ENCODE peak calls at places on chromosomes 3 and 15, in seven cellular contexts. G, R, J, I, E, X and Q are unnamed samples.

GRCh38 chr3:99526927-99527326 is 111.5 kb upstream of the COL8A1 start:
- DNase-seq in G (no peak), R (peak), J (no peak), I (no peak), E (no peak), X (no peak), Q (no peak)

GRCh38 chr3:11288021-11288491 is 15.9 kb downstream of the ATG7 start:
- DNase-seq in G (no peak), R (peak), J (no peak), I (no peak), E (no peak), X (no peak), Q (peak)

GRCh38 chr3:14428087-14429067 is 26.0 kb downstream of the SLC6A6 start:
- DNase-seq in G (no peak), R (no peak), J (no peak), I (no peak), E (no peak), X (no peak), Q (no peak)

GRCh38 chr3:51391566-51392300 is 648 bp downstream of the RBM15B start:
- DNase-seq in G (peak), R (peak), J (no peak), I (no peak), E (no peak), X (peak), Q (peak)

GRCh38 chr3:169630852-169631251 is 32.7 kb downstream of the MECOM start:
- DNase-seq in G (no peak), R (no peak), J (no peak), I (no peak), E (no peak), X (no peak), Q (no peak)

GRCh38 chr3:152769523-152769922 is 65.4 kb upstream of the P2RY1 start:
- DNase-seq in G (no peak), R (peak), J (peak), I (no peak), E (no peak), X (no peak), Q (no peak)

GRCh38 chr3:54427951-54428871 is 305.9 kb downstream of the CACNA2D3 start:
- DNase-seq in G (peak), R (peak), J (peak), I (no peak), E (peak), X (peak), Q (peak)

GRCh38 chr3:186534113-186534669 is 10.0 kb downstream of the CRYGS start:
- DNase-seq in G (no peak), R (no peak), J (no peak), I (no peak), E (no peak), X (no peak), Q (no peak)

GRCh38 chr3:84141571-84141970 is 817.2 kb upstream of the CADM2 start:
- DNase-seq in G (no peak), R (no peak), J (no peak), I (no peak), E (no peak), X (no peak), Q (no peak)

GRCh38 chr3:139930201-139930600 is 4.8 kb upstream of the CLSTN2 start:
- DNase-seq in G (no peak), R (no peak), J (no peak), I (no peak), E (no peak), X (no peak), Q (no peak)

GRCh38 chr3:49841126-49841525 is 15.2 kb downstream of the TRAIP start:
- DNase-seq in G (no peak), R (peak), J (no peak), I (no peak), E (no peak), X (no peak), Q (no peak)

GRCh38 chr15:56342653-56343052 is 22.6 kb upstream of the TEX9 start:
- DNase-seq in G (no peak), R (peak), J (no peak), I (no peak), E (peak), X (no peak), Q (no peak)

GRCh38 chr15:90249123-90249863 is at the start of gene TTLL13:
- DNase-seq in G (peak), R (peak), J (peak), I (peak), E (peak), X (peak), Q (peak)

GRCh38 chr3:107238787-107239186 is 138.5 kb upstream of the CCDC54 start:
- DNase-seq in G (no peak), R (no peak), J (no peak), I (no peak), E (no peak), X (no peak), Q (no peak)

GRCh38 chr3:39125837-39126500 is 18.5 kb downstream of the TTC21A start:
- DNase-seq in G (no peak), R (peak), J (no peak), I (no peak), E (no peak), X (no peak), Q (peak)

GRCh38 chr15:88894348-88894818 is 961 bp downstream of the HAPLN3 start:
- DNase-seq in G (peak), R (peak), J (peak), I (no peak), E (peak), X (peak), Q (no peak)

GRCh38 chr3:115646027-115646690 is 22.8 kb downstream of the GAP43 start:
- DNase-seq in G (no peak), R (no peak), J (no peak), I (no peak), E (no peak), X (no peak), Q (no peak)

GRCh38 chr3:15120986-15121385 is 22.0 kb upstream of the RBSN start:
- DNase-seq in G (no peak), R (no peak), J (no peak), I (no peak), E (peak), X (no peak), Q (no peak)

GRCh38 chr3:146466596-146466995 is 2.8 kb downstream of the PLSCR2 start:
- DNase-seq in G (no peak), R (peak), J (no peak), I (no peak), E (no peak), X (no peak), Q (no peak)

GRCh38 chr15:66452971-66453580 is 44.5 kb downstream of the SNAPC5 start:
- DNase-seq in G (no peak), R (no peak), J (no peak), I (no peak), E (no peak), X (no peak), Q (no peak)

GRCh38 chr3:129195731-129196256 is 12.1 kb upstream of the CNBP start:
- DNase-seq in G (no peak), R (peak), J (peak), I (peak), E (no peak), X (peak), Q (peak)

GRCh38 chr3:197426161-197426566 is 127.8 kb upstream of the DLG1 start:
- DNase-seq in G (no peak), R (peak), J (no peak), I (no peak), E (no peak), X (no peak), Q (no peak)

GRCh38 chr3:10502185-10502880 is 3.1 kb downstream of the ATP2B2 start:
- DNase-seq in G (no peak), R (no peak), J (no peak), I (no peak), E (no peak), X (no peak), Q (no peak)

GRCh38 chr3:97291901-97292300 is 472.7 kb upstream of the ARL6 start:
- DNase-seq in G (no peak), R (no peak), J (no peak), I (no peak), E (peak), X (no peak), Q (no peak)